ENCODE peak calls at places on chromosome 2, in eight cellular contexts. N is neuronal stem cell; C is MM.1S; W is NCI-H1436; K is prostate gland; L is activated CD4-positive, alpha-beta T cell treated with anti-CD3 and anti-CD28 coated beads for 4 hours; M is activated T-cell treated with anti-CD3 and anti-CD28 coated beads for 48 hours; I is activated CD8-positive, alpha-beta memory T cell treated with anti-CD3 and anti-CD28 coated beads, Interleukin-2, amount 10 ng/mL, durations not matched to agents 7 days and 5 days. O is an unnamed sample.
A peak's percentile ranks its signal among the peaks of the same experiment; 100 is the strongest.

GRCh38 chr2:44955593-44956449 is 14.3 kb downstream of the SIX3 start:
- DNase-seq in N (no peak), C (peak; percentile 72), W (peak; percentile 78), K (peak; percentile 49), L (peak; percentile 67), M (peak; percentile 78), I (peak; percentile 83), O (peak; percentile 77)

GRCh38 chr2:187982668-187983067 is 309.0 kb upstream of the GULP1 start:
- DNase-seq in N (no peak), C (peak; percentile 96), W (no peak), K (no peak), L (no peak), M (no peak), I (no peak), O (peak; percentile 43)

GRCh38 chr2:24176326-24176725 is 1.5 kb downstream of the FAM228A start:
- DNase-seq in N (no peak), C (no peak), W (no peak), K (no peak), L (no peak), M (no peak), I (no peak), O (no peak)

GRCh38 chr2:235218486-235218907 is 266.7 kb downstream of the SH3BP4 start:
- DNase-seq in N (no peak), C (no peak), W (no peak), K (no peak), L (no peak), M (no peak), I (no peak), O (no peak)

GRCh38 chr2:239648607-239649006 is 247.8 kb upstream of the HDAC4 start:
- DNase-seq in N (no peak), C (no peak), W (no peak), K (no peak), L (no peak), M (no peak), I (peak; percentile 31), O (no peak)

GRCh38 chr2:12046641-12047040 is 300.2 kb downstream of the LPIN1 start:
- DNase-seq in N (no peak), C (no peak), W (no peak), K (no peak), L (no peak), M (no peak), I (no peak), O (no peak)

GRCh38 chr2:241844066-241844728 is 14.5 kb downstream of the PDCD1 start:
- DNase-seq in N (peak; percentile 46), C (peak; percentile 65), W (peak; percentile 50), K (peak; percentile 63), L (peak; percentile 80), M (peak; percentile 94), I (peak; percentile 83), O (peak; percentile 71)

GRCh38 chr2:6358542-6358941 is 507.2 kb downstream of the CMPK2 start:
- DNase-seq in N (no peak), C (no peak), W (no peak), K (no peak), L (no peak), M (no peak), I (no peak), O (no peak)

GRCh38 chr2:195613922-195614321 is 43.1 kb upstream of the SLC39A10 start:
- DNase-seq in N (no peak), C (no peak), W (no peak), K (no peak), L (peak; percentile 4), M (no peak), I (no peak), O (no peak)

GRCh38 chr2:230601510-230601909 is 111.1 kb upstream of the CAB39 start:
- DNase-seq in N (no peak), C (peak; percentile 17), W (no peak), K (no peak), L (no peak), M (no peak), I (no peak), O (no peak)

GRCh38 chr2:200357845-200358244 is 51.4 kb downstream of the SPATS2L start:
- DNase-seq in N (no peak), C (no peak), W (no peak), K (no peak), L (no peak), M (no peak), I (no peak), O (no peak)